ENCODE peak calls at places on chromosomes 16 and 17, in seven cellular contexts. U, V, H, S, P, D and B are unnamed samples.

GRCh38 chr16:13168091-13168572 is 266.7 kb downstream of the SHISA9 start:
- DNase-seq in U (no peak), V (no peak), H (no peak), S (no peak), P (no peak), D (no peak), B (no peak)

GRCh38 chr16:50302472-50303005 is 36.2 kb downstream of the ADCY7 start:
- DNase-seq in U (no peak), V (no peak), H (no peak), S (no peak), P (peak; percentile 34), D (no peak), B (no peak)

GRCh38 chr16:31393056-31393455 is at the start of gene ITGAD:
- DNase-seq in U (no peak), V (no peak), H (no peak), S (no peak), P (no peak), D (no peak), B (no peak)

GRCh38 chr16:46620265-46621005 is 744 bp downstream of the SHCBP1 start:
- DNase-seq in U (no peak), V (no peak), H (no peak), S (no peak), P (no peak), D (no peak), B (peak; percentile 61)

GRCh38 chr16:19522369-19523159 is 666 bp upstream of the GDE1 start:
- DNase-seq in U (no peak), V (no peak), H (no peak), S (no peak), P (no peak), D (no peak), B (no peak)

GRCh38 chr17:32265192-32265895 is at the start of gene RHBDL3:
- DNase-seq in U (peak; percentile 14), V (no peak), H (no peak), S (peak; percentile 43), P (peak; percentile 67), D (no peak), B (no peak)

GRCh38 chr17:31373150-31374082 is 18.1 kb upstream of the RAB11FIP4 start:
- DNase-seq in U (no peak), V (no peak), H (peak; percentile 30), S (no peak), P (no peak), D (peak; percentile 85), B (peak; percentile 75)

GRCh38 chr16:81388357-81388756 is 56.3 kb upstream of the CMIP start:
- DNase-seq in U (no peak), V (no peak), H (no peak), S (no peak), P (no peak), D (no peak), B (no peak)

GRCh38 chr16:24800586-24800985 is 45.2 kb upstream of the SLC5A11 start:
- DNase-seq in U (peak; percentile 26), V (no peak), H (no peak), S (no peak), P (no peak), D (peak; percentile 28), B (peak; percentile 42)

GRCh38 chr17:33964344-33964979 is 290.6 kb upstream of the CCL2 start:
- DNase-seq in U (no peak), V (no peak), H (peak; percentile 8), S (no peak), P (no peak), D (no peak), B (no peak)

GRCh38 chr17:78459696-78460095 is 81.2 kb downstream of the PGS1 start:
- DNase-seq in U (no peak), V (no peak), H (no peak), S (no peak), P (no peak), D (no peak), B (no peak)

GRCh38 chr16:80569440-80570105 is 28.8 kb downstream of the DYNLRB2 start:
- DNase-seq in U (no peak), V (peak; percentile 76), H (no peak), S (no peak), P (no peak), D (peak; percentile 83), B (peak; percentile 32)

GRCh38 chr16:11356573-11357331 is 11.5 kb downstream of the RMI2 start:
- DNase-seq in U (peak; percentile 48), V (peak; percentile 50), H (peak; percentile 59), S (peak; percentile 83), P (peak; percentile 82), D (peak; percentile 52), B (peak; percentile 51)

GRCh38 chr16:22948058-22948602 is 134.2 kb downstream of the HS3ST2 start:
- DNase-seq in U (no peak), V (no peak), H (no peak), S (no peak), P (no peak), D (peak; percentile 1), B (no peak)

GRCh38 chr17:45246861-45247428 is 14.9 kb downstream of the SPATA32 start:
- DNase-seq in U (no peak), V (peak; percentile 91), H (no peak), S (no peak), P (peak; percentile 55), D (no peak), B (no peak)

GRCh38 chr16:23595246-23595950 is 718 bp downstream of the NDUFAB1 start:
- DNase-seq in U (no peak), V (no peak), H (no peak), S (no peak), P (no peak), D (no peak), B (peak; percentile 15)

GRCh38 chr16:84511821-84512220 is 7.4 kb upstream of the MEAK7 start:
- DNase-seq in U (no peak), V (no peak), H (no peak), S (no peak), P (peak; percentile 37), D (no peak), B (no peak)

GRCh38 chr16:84517366-84517765 is 12.9 kb upstream of the MEAK7 start:
- DNase-seq in U (no peak), V (no peak), H (no peak), S (peak; percentile 17), P (no peak), D (no peak), B (no peak)

GRCh38 chr16:84514874-84515835 is 10.7 kb upstream of the MEAK7 start:
- DNase-seq in U (peak; percentile 34), V (peak; percentile 92), H (no peak), S (peak; percentile 73), P (peak; percentile 34), D (no peak), B (no peak)

GRCh38 chr16:84513111-84514065 is 8.9 kb upstream of the MEAK7 start:
- DNase-seq in U (peak; percentile 55), V (no peak), H (no peak), S (no peak), P (peak; percentile 21), D (no peak), B (peak; percentile 17)

DNA sequence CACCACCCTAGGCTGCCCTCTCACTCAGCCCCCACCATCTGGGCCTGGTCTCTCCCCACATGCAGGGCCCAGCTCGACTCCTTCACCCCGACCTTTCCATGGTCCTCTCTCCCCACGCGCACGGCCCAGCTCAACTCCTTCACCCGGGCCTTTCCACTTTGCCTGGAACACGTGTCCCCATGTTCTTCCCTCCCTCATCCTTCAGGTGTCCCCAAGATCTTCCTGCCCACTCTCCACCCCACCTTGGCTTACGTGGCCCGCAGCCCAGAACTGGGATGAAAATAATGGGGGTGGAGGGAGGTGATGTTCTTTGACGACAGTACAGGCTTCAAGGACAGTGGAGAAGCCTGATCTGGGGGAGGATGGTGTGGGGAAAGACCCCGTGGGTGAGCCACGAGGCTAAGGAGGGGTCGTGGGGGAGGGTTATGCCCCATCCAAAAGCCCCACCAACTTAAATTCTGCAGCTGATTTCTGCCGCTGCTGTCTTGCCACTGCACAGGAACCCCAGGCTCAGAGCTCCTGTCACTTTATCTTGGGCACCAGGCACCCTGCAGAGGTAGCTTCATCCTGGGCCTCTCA is 9.9 kb upstream of the MEAK7 start:
- DNase-seq in U (no peak), V (no peak), H (no peak), S (no peak), P (peak; percentile 23), D (no peak), B (no peak)
- H3K4me3 ChIP-seq in U (no peak overlapping the region), V (peak overlapping the region; percentile 4), H (no peak overlapping the region), S (no peak overlapping the region), P (no peak overlapping the region), D (no peak overlapping the region), B (no peak overlapping the region)

DNA sequence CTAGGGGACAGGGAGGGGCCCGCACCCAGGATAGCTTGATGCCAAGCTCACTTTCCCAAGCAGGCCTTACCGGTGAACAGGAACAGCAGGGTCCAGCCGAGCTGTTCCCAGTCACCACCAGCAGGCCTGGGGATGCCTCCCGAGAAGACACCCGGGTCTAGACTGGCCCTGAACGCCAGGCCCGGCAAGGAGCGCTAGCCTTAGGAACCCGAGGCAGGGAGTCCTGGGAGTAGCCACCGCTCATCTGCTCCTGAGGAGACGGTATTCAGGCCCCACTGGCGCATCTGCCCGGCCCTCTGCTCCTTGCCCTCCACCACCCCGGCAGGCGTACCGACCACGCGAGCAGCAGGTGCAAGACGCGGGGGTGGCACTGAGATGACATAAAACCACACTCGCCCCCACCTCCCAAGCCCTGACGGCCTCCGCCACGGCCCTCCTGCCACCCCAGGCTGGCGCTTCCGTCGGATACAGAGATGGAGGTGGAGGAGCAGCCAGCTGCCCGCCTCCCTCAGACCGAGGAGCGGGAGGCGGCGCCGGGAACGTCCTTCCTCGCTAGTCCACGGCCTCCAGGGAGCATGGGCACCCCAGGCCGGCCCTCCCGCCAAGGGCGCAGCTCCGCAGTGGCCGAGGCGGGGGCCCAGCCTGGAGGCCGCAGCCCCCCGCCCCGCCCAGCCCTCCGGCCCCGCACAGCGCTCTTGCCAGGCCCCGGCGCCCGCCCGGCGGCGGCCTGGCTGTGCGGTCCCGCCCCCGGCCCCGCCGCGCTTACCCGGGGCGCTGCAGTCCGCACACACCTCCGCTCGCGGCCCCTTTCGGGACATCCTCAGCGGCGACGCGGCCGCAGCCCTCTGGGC is 662 bp downstream of the GIT1 start:
- DNase-seq in U (no peak), V (peak; percentile 69), H (peak; percentile 78), S (peak; percentile 67), P (peak; percentile 62), D (no peak), B (no peak)
- TF ChIP-seq CTCF in U (no peak), V (no peak), H (no peak), S (no peak), P (no peak), D (no peak), B (no peak)

DNA sequence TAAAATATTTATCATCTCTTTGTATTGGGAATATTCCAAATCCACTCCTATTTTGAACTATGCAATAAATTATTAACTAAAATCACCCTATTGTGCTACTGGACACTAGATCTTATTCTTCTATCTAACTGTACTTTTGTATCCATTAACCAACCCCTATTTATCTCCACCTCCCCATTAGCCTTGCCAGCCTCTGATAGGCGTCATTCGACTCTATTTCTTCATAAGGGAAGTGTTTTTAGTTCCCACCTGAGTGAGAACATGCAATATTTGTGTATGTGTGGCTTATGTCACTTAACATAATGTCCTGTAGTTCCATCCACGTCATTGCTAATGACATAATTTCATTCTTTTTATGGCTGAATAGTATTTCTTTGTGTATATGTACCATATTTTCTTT is 23.9 kb downstream of the TMEM186 start:
- DNase-seq in U (no peak), V (no peak), H (no peak), S (no peak), P (no peak), D (no peak), B (no peak)
- H3K4me3 ChIP-seq in U (no peak overlapping the region), V (no peak overlapping the region), H (no peak overlapping the region), S (no peak overlapping the region), P (no peak overlapping the region), D (no peak overlapping the region), B (no peak overlapping the region)

DNA sequence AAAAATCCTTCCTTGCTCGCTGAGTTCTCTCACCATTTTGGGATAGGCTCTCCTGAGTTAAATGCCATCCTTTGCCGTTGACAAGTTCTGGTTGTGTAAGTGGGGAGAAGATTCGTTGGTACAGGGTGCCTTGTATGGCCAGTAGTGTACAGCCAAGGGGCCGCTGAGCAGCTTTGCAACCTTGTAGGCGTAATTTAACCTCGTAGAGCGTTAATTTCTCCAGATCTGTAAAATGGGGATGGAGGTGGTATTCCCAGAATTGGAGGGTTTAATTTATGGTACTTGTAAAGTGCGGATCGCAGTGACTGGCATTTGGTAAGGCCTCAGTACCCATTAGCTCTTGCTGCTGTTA is 1.4 kb downstream of the ARSG start:
- DNase-seq in U (no peak), V (no peak), H (no peak), S (no peak), P (no peak), D (no peak), B (no peak)
- TF ChIP-seq CTCF in U (peak; percentile 9), V (no peak), H (no peak), S (no peak), P (no peak), D (no peak), B (no peak)